ENCODE peak calls at places on chromosomes 5 and 9, in eight cellular contexts. J, E, I, O, T, Y, X and P are unnamed samples.

GRCh38 chr9:36845844-36846243 is 188.2 kb downstream of the PAX5 start:
- DNase-seq in J (no peak), E (no peak), I (no peak), O (no peak), T (no peak), Y (no peak), X (no peak), P (no peak)

GRCh38 chr5:173486355-173486754 is 130.1 kb downstream of the BOD1 start:
- DNase-seq in J (no peak), E (no peak), I (no peak), O (no peak), T (no peak), Y (peak; percentile 14), X (no peak), P (no peak)

GRCh38 chr9:14296462-14296861 is 17.5 kb downstream of the NFIB start:
- DNase-seq in J (no peak), E (no peak), I (peak; percentile 50), O (no peak), T (no peak), Y (no peak), X (peak; percentile 46), P (no peak)

GRCh38 chr5:66406761-66407289 is 189.4 kb upstream of the MAST4 start:
- DNase-seq in J (no peak), E (no peak), I (no peak), O (no peak), T (no peak), Y (no peak), X (no peak), P (no peak)

GRCh38 chr5:36414869-36415282 is 113.2 kb upstream of the RANBP3L start:
- DNase-seq in J (no peak), E (peak; percentile 61), I (no peak), O (peak; percentile 75), T (no peak), Y (peak; percentile 47), X (no peak), P (no peak)

GRCh38 chr5:112772095-112772494 is 34.4 kb downstream of the APC start:
- DNase-seq in J (no peak), E (no peak), I (no peak), O (no peak), T (no peak), Y (no peak), X (no peak), P (no peak)

GRCh38 chr5:122408592-122409219 is 96.7 kb downstream of the SNCAIP start:
- DNase-seq in J (no peak), E (no peak), I (no peak), O (no peak), T (no peak), Y (no peak), X (no peak), P (no peak)

GRCh38 chr9:76886318-76886717 is 19.6 kb downstream of the PRUNE2 start:
- DNase-seq in J (no peak), E (no peak), I (no peak), O (no peak), T (no peak), Y (no peak), X (no peak), P (no peak)

GRCh38 chr5:94640176-94640575 is 21.7 kb downstream of the SLF1 start:
- DNase-seq in J (no peak), E (no peak), I (no peak), O (no peak), T (no peak), Y (no peak), X (no peak), P (no peak)

GRCh38 chr9:120152295-120152694 is 427.7 kb downstream of the CDK5RAP2 start:
- DNase-seq in J (no peak), E (peak; percentile 87), I (no peak), O (peak; percentile 1), T (no peak), Y (peak; percentile 89), X (peak; percentile 18), P (no peak)

GRCh38 chr5:154196955-154197652 is 6.6 kb downstream of the GALNT10 start:
- DNase-seq in J (no peak), E (peak; percentile 43), I (no peak), O (peak; percentile 80), T (peak; percentile 35), Y (no peak), X (no peak), P (no peak)

GRCh38 chr5:60371065-60371464 is 328.9 kb downstream of the DEPDC1B start:
- DNase-seq in J (no peak), E (no peak), I (no peak), O (no peak), T (no peak), Y (no peak), X (no peak), P (no peak)

GRCh38 chr5:8749556-8749955 is 796.3 kb downstream of the SEMA5A start:
- DNase-seq in J (no peak), E (no peak), I (no peak), O (no peak), T (no peak), Y (no peak), X (no peak), P (no peak)

GRCh38 chr9:87883990-87884389 is 1.3 kb downstream of the SPATA31E1 start:
- DNase-seq in J (peak; percentile 3), E (peak; percentile 26), I (no peak), O (no peak), T (peak; percentile 43), Y (peak; percentile 90), X (no peak), P (no peak)

GRCh38 chr5:17235736-17236330 is 18.4 kb downstream of the BASP1 start:
- DNase-seq in J (no peak), E (no peak), I (peak; percentile 29), O (no peak), T (no peak), Y (no peak), X (no peak), P (no peak)

GRCh38 chr5:38598994-38599611 is 42.7 kb upstream of the LIFR start:
- DNase-seq in J (no peak), E (no peak), I (no peak), O (peak; percentile 81), T (peak; percentile 34), Y (no peak), X (no peak), P (no peak)

GRCh38 chr5:158976035-158976434 is 123.7 kb downstream of the EBF1 start:
- DNase-seq in J (no peak), E (peak; percentile 21), I (no peak), O (peak; percentile 87), T (no peak), Y (no peak), X (no peak), P (no peak)

GRCh38 chr5:15683332-15683731 is 183.4 kb downstream of the FBXL7 start:
- DNase-seq in J (peak; percentile 28), E (peak; percentile 65), I (no peak), O (peak; percentile 78), T (no peak), Y (peak; percentile 90), X (no peak), P (no peak)

GRCh38 chr5:111345731-111346130 is 121.5 kb downstream of the CAMK4 start:
- DNase-seq in J (no peak), E (no peak), I (no peak), O (no peak), T (no peak), Y (no peak), X (no peak), P (no peak)

GRCh38 chr5:68962632-68963484 is 131.0 kb upstream of the SLC30A5 start:
- DNase-seq in J (peak; percentile 67), E (peak; percentile 78), I (peak; percentile 71), O (peak; percentile 73), T (peak; percentile 70), Y (peak; percentile 91), X (peak; percentile 57), P (no peak)
- H3K27ac ChIP-seq in J (peak overlapping the region; percentile 40), E (no peak overlapping the region), I (peak overlapping the region; percentile 7), O (no peak overlapping the region), T (peak overlapping the region; percentile 67), Y (no peak overlapping the region), X (no peak overlapping the region), P (no peak overlapping the region)

GRCh38 chr5:76402880-76403712 is at the start of gene IQGAP2:
- DNase-seq in J (peak; percentile 85), E (peak; percentile 87), I (peak; percentile 53), O (peak; percentile 62), T (peak; percentile 85), Y (peak; percentile 90), X (peak; percentile 66), P (peak; percentile 83)
- TF ChIP-seq CTCF in J (peak; percentile 50), E (peak; percentile 77), I (peak; percentile 33), O (peak; percentile 69), T (peak; percentile 85), Y (peak; percentile 93), X (peak; percentile 70), P (peak; percentile 73)

DNA sequence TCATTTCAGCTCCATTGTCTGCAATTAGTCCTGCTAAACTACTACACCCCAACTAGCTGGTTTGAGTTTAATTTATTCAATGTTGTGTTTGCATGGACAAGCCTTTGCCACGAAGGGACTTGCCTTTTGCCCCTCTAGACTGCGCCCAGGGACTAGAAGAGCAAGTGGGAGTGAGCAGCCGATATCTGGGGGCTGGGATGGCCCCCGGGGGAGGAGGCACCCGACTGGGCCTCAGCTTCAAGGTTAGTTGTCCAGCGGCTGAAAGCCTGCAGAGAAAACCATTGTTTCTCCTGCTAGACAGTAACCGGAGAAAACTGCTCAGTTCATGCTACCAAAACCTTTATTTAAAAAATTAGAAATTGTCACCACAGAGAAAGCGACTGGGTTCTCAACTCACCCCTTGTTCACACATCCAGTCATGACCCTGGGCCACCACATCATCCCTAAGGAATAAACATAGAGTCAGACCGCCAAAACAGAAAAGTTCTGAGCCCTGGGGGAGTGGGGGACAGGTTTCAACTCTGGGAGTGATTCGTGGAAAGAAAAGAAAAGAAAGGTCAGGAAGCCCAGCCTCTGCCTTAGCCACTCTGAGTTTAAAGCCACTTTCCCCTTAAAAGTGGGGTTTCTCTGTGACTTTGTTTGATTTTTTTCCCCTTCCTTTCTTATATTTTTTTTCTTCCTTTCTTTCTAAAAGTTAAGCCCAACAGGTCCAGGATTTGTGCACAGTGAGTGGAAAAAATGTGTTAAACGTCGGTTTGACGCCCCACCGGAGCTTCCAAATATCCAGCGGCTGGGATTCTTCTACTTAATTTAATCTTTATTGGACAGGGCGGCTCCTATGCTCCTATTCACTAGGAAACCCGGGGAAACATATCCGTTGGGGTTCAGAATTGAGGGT is 6.7 kb downstream of the NR2F1-AS1 start:
- DNase-seq in J (no peak), E (peak; percentile 16), I (no peak), O (no peak), T (no peak), Y (no peak), X (no peak), P (no peak)
- H3K27ac ChIP-seq in J (peak overlapping the region; percentile 58), E (no peak overlapping the region), I (no peak overlapping the region), O (no peak overlapping the region), T (no peak overlapping the region), Y (peak overlapping the region; percentile 3), X (no peak overlapping the region), P (no peak overlapping the region)

DNA sequence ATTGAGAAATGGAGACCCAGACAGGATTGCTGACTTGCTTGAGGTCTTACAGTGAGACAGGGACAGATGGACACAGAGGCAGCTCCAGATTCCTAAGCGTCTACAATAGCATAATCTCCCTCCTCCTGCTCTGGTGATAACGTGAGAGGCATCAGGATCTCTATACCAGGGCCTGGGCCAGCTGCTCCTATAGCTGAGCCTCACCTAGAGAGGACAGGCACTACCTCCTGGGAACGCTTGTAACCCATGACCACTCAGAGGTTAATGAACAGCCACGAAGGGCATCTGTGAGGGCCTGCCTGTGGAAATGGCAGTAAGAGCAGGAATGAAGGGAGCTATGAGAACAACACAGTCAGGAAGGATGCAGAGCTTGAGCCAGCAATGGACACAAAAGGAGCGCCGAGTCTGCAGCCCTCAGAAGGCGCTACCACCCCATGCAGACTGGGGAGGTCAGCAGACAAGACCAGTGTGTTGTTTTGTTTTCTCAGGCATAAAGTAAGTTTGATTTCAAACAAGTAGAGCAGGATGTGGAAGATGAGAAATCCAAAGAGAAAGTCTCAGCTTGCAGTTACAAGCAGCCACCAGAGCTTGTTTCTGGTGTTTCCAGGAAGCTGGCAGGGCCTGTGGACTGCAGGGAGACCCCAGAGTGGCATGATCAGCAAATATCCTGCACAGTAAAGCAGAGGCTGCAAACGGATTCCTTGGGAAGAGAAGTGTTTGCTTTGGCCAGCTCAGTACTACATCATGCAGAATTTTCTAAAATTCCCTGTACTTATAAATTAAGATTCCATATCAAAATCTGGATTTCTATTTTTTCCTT is 17.4 kb downstream of the ANKS6 start:
- DNase-seq in J (no peak), E (no peak), I (no peak), O (no peak), T (no peak), Y (no peak), X (no peak), P (no peak)
- TF ChIP-seq CTCF in J (no peak), E (no peak), I (no peak), O (no peak), T (no peak), Y (no peak), X (no peak), P (no peak)